ENCODE peak calls at places on chromosomes 2 and 18, in ten cellular contexts. R is psoas muscle; J is Ammon's horn; G is M059J; C is activated T-helper 2 cell treated with anti-CD3 and anti-CD28 coated beads, Interferon-gamma antibody, Interleukin-2, Interleukin-4, amounts not matched to agents 10 μg/mL and 5 μg/mL and 100 μg/mL, durations not matched to agents 14 hours and 24 hours and 36 hours; V is astrocyte of the spinal cord; P is C1 segment of cervical spinal cord; L is NCI-H748 treated with DMSO at 0.1 percent for 48 hours; I is occipital lobe; A is posterior cingulate gyrus. M is an unnamed sample.

GRCh38 chr2:207786956-207787516 is 17.3 kb upstream of the FZD5 start:
- DNase-seq in R (no peak), J (no peak), G (no peak), C (no peak), V (no peak), P (no peak), L (no peak), I (no peak), A (no peak), M (no peak)

GRCh38 chr2:31037058-31037457 is 101.2 kb downstream of the GALNT14 start:
- DNase-seq in R (no peak), J (no peak), G (no peak), C (no peak), V (no peak), P (no peak), L (no peak), I (no peak), A (no peak), M (no peak)

GRCh38 chr18:62697636-62698035 is 17.7 kb upstream of the PHLPP1 start:
- DNase-seq in R (no peak), J (no peak), G (no peak), C (no peak), V (no peak), P (no peak), L (no peak), I (no peak), A (no peak), M (no peak)

GRCh38 chr2:180790891-180791290 is 189.5 kb upstream of the UBE2E3 start:
- DNase-seq in R (no peak), J (no peak), G (no peak), C (no peak), V (peak), P (no peak), L (no peak), I (no peak), A (no peak), M (no peak)

GRCh38 chr2:191150451-191151314 is at the start of gene STAT4:
- DNase-seq in R (no peak), J (peak), G (peak), C (peak), V (peak), P (no peak), L (no peak), I (peak), A (peak), M (no peak)

GRCh38 chr2:101329026-101329425 is 20.5 kb upstream of the RNF149 start:
- DNase-seq in R (no peak), J (no peak), G (no peak), C (no peak), V (no peak), P (no peak), L (no peak), I (no peak), A (no peak), M (no peak)

GRCh38 chr2:114534051-114534727 is 91.7 kb downstream of the DPP10 start:
- DNase-seq in R (no peak), J (no peak), G (no peak), C (no peak), V (no peak), P (no peak), L (no peak), I (no peak), A (no peak), M (no peak)

GRCh38 chr2:19574788-19575260 is 216.4 kb upstream of the OSR1 start:
- DNase-seq in R (peak), J (no peak), G (peak), C (no peak), V (peak), P (no peak), L (no peak), I (no peak), A (no peak), M (peak)

GRCh38 chr2:3456125-3456524 is 63.2 kb downstream of the ADI1 start:
- DNase-seq in R (peak), J (no peak), G (no peak), C (no peak), V (no peak), P (no peak), L (no peak), I (no peak), A (no peak), M (no peak)

GRCh38 chr2:168457177-168457905 is 1.3 kb downstream of the CERS6 start:
- DNase-seq in R (no peak), J (peak), G (no peak), C (no peak), V (peak), P (no peak), L (no peak), I (no peak), A (no peak), M (no peak)

GRCh38 chr2:172084734-172085459 is 410 bp upstream of the DLX1 start:
- DNase-seq in R (peak), J (peak), G (peak), C (no peak), V (peak), P (peak), L (peak), I (peak), A (peak), M (peak)

GRCh38 chr18:56162871-56163270 is 475.5 kb downstream of the TXNL1 start:
- DNase-seq in R (no peak), J (no peak), G (no peak), C (no peak), V (no peak), P (no peak), L (no peak), I (no peak), A (no peak), M (no peak)

GRCh38 chr2:213034578-213034977 is 116.8 kb downstream of the IKZF2 start:
- DNase-seq in R (no peak), J (no peak), G (no peak), C (no peak), V (no peak), P (no peak), L (no peak), I (no peak), A (no peak), M (no peak)

M was measured in lower leg skin.